ENCODE peak calls at places on chromosome 20, in six cellular contexts. J is heart left ventricle, E is Peyer's patch, R is body of pancreas, Y is transverse colon, Q is gastrocnemius medialis. P is an unnamed sample.
A peak's percentile ranks its signal among the peaks of the same experiment; 100 is the strongest.

GRCh38 chr20:37892001-37892400 is 10.9 kb upstream of the VSTM2L start:
- DNase-seq in J (no peak), E (no peak), R (no peak), Y (no peak), Q (no peak), P (no peak)

GRCh38 chr20:44566018-44566417 is 16.4 kb upstream of the PKIG start:
- DNase-seq in J (no peak), E (no peak), R (no peak), Y (no peak), Q (no peak), P (no peak)

GRCh38 chr20:12882832-12883506 is 125.8 kb upstream of the SPTLC3 start:
- DNase-seq in J (no peak), E (no peak), R (peak; percentile 3), Y (no peak), Q (no peak), P (no peak)

GRCh38 chr20:34951252-34951651 is 4.4 kb downstream of the GSS start:
- DNase-seq in J (no peak), E (no peak), R (no peak), Y (no peak), Q (no peak), P (no peak)

GRCh38 chr20:35821807-35822242 is 50.0 kb downstream of the PHF20 start:
- DNase-seq in J (no peak), E (no peak), R (no peak), Y (no peak), Q (no peak), P (no peak)

GRCh38 chr20:23295934-23296333 is 54.7 kb upstream of the NXT1 start:
- DNase-seq in J (no peak), E (no peak), R (no peak), Y (no peak), Q (no peak), P (no peak)

GRCh38 chr20:22584630-22584921 is 204 bp upstream of the FOXA2 start:
- DNase-seq in J (no peak), E (peak; percentile 82), R (peak; percentile 96), Y (peak; percentile 88), Q (no peak), P (peak; percentile 92)

GRCh38 chr20:58458342-58459057 is 56.7 kb downstream of the APCDD1L start:
- DNase-seq in J (no peak), E (no peak), R (no peak), Y (no peak), Q (no peak), P (no peak)

GRCh38 chr20:19964289-19965263 is 52.6 kb upstream of the NAA20 start:
- DNase-seq in J (no peak), E (no peak), R (peak; percentile 80), Y (peak; percentile 53), Q (peak; percentile 80), P (peak; percentile 91)

GRCh38 chr20:21387528-21387927 is 9.8 kb downstream of the NKX2-4 start:
- DNase-seq in J (no peak), E (no peak), R (no peak), Y (no peak), Q (no peak), P (no peak)

GRCh38 chr20:10225439-10226080 is 6.9 kb downstream of the SNAP25 start:
- DNase-seq in J (no peak), E (no peak), R (no peak), Y (no peak), Q (no peak), P (no peak)

GRCh38 chr20:4060054-4060795 is 44.9 kb upstream of the RNF24 start:
- DNase-seq in J (peak; percentile 69), E (peak; percentile 80), R (peak; percentile 85), Y (peak; percentile 80), Q (peak; percentile 37), P (peak; percentile 38)

GRCh38 chr20:49669601-49670189 is 44.0 kb downstream of the B4GALT5 start:
- DNase-seq in J (no peak), E (no peak), R (no peak), Y (no peak), Q (no peak), P (no peak)

GRCh38 chr20:23670361-23670760 is 18.5 kb downstream of the CST4 start:
- DNase-seq in J (no peak), E (no peak), R (no peak), Y (no peak), Q (no peak), P (no peak)

GRCh38 chr20:44738779-44739477 is 6.7 kb upstream of the KCNK15 start:
- DNase-seq in J (peak; percentile 64), E (no peak), R (peak; percentile 84), Y (peak; percentile 42), Q (peak; percentile 69), P (no peak)

GRCh38 chr20:19802492-19803158 is 44.6 kb downstream of the RIN2 start:
- DNase-seq in J (no peak), E (peak; percentile 52), R (peak; percentile 66), Y (no peak), Q (no peak), P (no peak)

GRCh38 chr20:1333462-1334369 is 4.8 kb upstream of the SDCBP2 start:
- DNase-seq in J (peak; percentile 2), E (no peak), R (no peak), Y (no peak), Q (no peak), P (no peak)

DNA sequence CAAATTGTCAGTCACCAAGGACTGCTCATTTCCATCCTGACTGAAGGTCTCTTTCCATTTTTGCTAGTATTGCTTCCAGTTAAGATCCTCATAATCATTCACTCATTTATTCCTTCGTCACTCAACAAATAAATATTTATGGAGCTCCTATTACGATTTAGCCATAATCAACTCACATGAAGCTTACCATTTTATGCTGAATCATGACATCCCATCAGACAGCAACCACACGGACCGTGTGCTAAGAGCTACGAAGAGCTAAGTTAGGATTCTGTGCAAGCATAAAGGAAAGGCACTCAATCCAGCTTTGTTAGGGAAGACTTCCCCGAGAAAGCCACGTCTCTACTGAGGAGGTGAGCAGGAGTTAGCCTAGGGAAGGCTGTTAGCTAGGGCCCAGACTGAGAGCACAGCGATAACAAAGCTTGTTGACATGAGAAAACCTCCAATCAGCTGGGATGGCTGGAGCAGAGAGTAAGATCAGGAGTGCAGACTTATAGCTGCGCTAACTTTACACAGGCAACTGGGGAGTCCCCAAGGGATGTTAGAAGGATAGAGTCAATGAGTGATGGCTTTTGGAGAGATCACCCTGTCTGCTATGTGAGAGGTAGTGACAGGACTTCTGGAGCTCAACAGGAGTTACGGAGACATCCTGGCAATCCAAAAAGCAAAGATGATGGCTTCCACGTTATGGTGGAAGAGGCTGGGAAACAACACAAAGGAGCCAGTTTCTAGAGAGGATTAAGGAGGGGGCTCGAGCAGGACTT is 2.6 kb upstream of the GID8 start:
- DNase-seq in J (no peak), E (no peak), R (no peak), Y (no peak), Q (no peak), P (no peak)
- H3K4me3 ChIP-seq in J (no peak overlapping the region), E (no peak overlapping the region), R (no peak overlapping the region), Y (no peak overlapping the region), Q (peak overlapping the region; percentile 92), P (no peak overlapping the region)

DNA sequence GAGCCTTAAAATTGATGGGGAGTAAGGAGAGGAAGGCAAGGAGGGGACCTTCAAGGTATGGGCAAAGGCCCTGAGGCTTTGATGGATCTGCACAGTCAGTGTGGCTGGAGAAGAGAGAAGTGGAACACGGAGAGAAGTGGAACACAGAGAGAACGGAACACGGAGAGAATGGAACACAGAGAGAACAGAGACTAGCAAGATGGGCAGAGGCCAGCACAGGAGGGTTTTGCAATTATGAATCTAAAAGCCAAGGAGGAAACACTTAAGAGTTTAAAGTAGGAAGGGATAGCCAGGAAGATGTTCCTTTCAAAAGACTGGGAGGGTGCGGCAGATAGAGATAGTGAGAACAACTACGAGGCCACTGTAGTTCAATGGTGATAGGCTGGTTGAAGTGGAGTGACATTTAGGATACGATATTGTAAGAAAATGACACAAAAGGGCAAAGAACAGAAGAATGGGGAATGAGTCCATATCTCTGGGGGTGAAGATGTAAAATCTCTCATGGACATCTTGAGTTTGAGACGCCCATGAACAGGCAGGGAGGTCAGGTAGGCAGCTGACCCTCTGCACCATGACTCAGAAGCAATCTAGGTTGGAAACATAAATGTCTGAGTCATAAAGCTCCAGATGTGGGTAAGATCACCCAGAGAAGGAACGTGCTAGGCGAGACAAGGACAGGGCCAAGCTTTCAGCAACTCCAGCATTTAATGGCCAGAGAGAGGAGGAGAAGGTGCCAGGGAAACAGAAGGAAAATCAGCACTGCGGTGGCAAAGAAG is 25.4 kb downstream of the ZMYND8 start:
- DNase-seq in J (no peak), E (peak; percentile 59), R (no peak), Y (peak; percentile 51), Q (no peak), P (no peak)
- TF ChIP-seq POLR2A in J (no peak), E (peak; percentile 74), R (no peak), Y (peak; percentile 49), Q (peak; percentile 12), P (peak; percentile 19)

GRCh38 chr20:32472581-32473207 is 112.4 kb downstream of the NOL4L start:
- DNase-seq in J (no peak), E (no peak), R (no peak), Y (no peak), Q (no peak), P (no peak)

GRCh38 chr20:32474967-32475819 is 109.9 kb downstream of the NOL4L start:
- DNase-seq in J (peak; percentile 95), E (peak; percentile 94), R (peak; percentile 86), Y (peak; percentile 94), Q (peak; percentile 50), P (peak; percentile 86)

GRCh38 chr20:32474009-32474716 is 111.0 kb downstream of the NOL4L start:
- DNase-seq in J (no peak), E (no peak), R (peak; percentile 29), Y (no peak), Q (no peak), P (peak; percentile 64)

GRCh38 chr20:32474717-32474966 is 110.5 kb downstream of the NOL4L start:
- DNase-seq in J (no peak), E (no peak), R (no peak), Y (no peak), Q (no peak), P (no peak)

DNA sequence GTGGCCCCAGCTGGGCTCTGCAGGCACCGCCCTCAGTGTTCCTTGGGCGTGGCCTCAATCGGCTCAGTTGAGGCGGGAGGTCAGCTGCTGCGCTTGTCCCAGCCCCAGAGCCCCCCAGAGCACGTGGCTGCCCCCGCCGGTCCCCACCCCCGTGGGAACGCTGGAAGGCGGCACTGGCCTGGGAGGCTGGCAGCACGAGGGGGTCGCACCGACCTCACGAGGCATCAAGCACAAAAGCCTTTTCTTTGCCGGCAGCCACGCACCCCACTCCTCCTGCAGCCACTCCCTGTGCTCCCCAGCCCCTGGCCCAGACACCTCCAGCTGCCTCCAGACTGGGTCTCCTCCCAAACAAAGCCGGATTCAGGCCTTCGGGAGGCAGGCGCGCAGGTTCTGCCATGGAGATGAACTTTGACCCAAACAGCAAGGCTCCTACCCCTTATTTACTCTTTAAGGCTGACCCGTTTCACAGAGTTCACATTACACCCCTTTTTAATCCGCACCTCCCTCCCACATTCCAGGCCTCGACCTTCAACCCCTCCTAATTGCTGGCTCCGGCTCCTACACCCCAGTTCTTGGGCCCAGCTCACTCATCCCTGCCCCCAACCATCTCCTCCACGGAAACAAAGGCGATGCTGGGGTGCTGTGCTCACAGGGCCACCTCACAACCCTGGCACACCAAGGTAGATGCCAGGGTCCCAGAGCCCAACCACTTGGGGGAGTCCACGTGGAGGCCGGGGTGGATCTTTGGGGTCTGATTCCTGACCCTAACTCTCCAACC is 111.7 kb downstream of the NOL4L start:
- DNase-seq in J (peak; percentile 8), E (peak; percentile 77), R (peak; percentile 3), Y (peak; percentile 60), Q (no peak), P (peak; percentile 63)
- H3K4me1 ChIP-seq in J (peaks cover 14% of the 10 kb centered on the region), E (peaks cover 12% of the 10 kb centered on the region), R (peaks cover 64% of the 10 kb centered on the region), Y (peaks cover 98% of the 10 kb centered on the region), Q (peaks cover 18% of the 10 kb centered on the region), P (peaks cover 8% of the 10 kb centered on the region)

DNA sequence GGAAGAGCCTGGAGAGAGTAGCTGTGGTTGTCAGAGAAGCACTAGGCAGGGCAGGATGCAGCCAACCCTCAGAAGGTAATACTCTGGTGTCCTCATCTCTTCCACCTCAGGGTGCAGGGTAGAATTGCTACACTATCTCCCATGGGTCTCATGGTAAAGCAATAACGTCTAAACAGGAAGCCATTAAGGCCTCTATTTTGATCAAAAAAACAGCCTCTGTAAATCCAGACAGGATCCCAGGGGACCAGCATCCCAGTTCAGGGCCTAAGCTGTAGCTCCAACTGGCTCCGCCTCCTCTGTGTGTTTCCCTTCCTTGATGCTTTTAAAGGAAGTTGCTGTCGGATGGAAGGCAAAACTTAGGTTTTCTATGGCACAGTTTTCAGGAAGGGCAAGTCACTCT is 222.0 kb downstream of the MAFB start:
- DNase-seq in J (peak; percentile 41), E (no peak), R (no peak), Y (no peak), Q (peak; percentile 32), P (no peak)
- H3K4me3 ChIP-seq in J (no peak overlapping the region), E (no peak overlapping the region), R (no peak overlapping the region), Y (no peak overlapping the region), Q (no peak overlapping the region), P (no peak overlapping the region)